ENCODE peak calls at places on chromosomes 6 and 20, in nine cellular contexts. X is hippocampal formation, M is HFFc6, Y is GM03348, C is kidney glomerular epithelial cell, H is RCC 7860, L is HEK293T, Z is NCI-H446, G is Ammon's horn. W is an unnamed sample.

GRCh38 chr20:24490598-24490997 is 21.2 kb downstream of the SYNDIG1 start:
- DNase-seq in X (no peak), M (no peak), Y (no peak), C (no peak), H (no peak), L (no peak), Z (no peak), G (no peak), W (no peak)

GRCh38 chr6:11756292-11756691 is 22.3 kb downstream of the ADTRP start:
- DNase-seq in X (no peak), M (no peak), Y (no peak), C (no peak), H (no peak), L (no peak), Z (no peak), G (no peak), W (no peak)

GRCh38 chr6:87697581-87698552 is 4.2 kb downstream of the AKIRIN2 start:
- DNase-seq in X (no peak), M (peak; percentile 78), Y (peak; percentile 61), C (no peak), H (no peak), L (no peak), Z (peak; percentile 72), G (peak; percentile 75), W (no peak)

GRCh38 chr6:116371384-116372209 is 850 bp downstream of the DSE start:
- DNase-seq in X (peak; percentile 49), M (peak; percentile 91), Y (peak; percentile 93), C (peak; percentile 72), H (peak; percentile 65), L (peak; percentile 80), Z (no peak), G (peak; percentile 51), W (peak; percentile 41)

GRCh38 chr6:40322336-40322735 is 264.8 kb downstream of the LRFN2 start:
- DNase-seq in X (no peak), M (no peak), Y (no peak), C (no peak), H (no peak), L (no peak), Z (no peak), G (no peak), W (no peak)

GRCh38 chr6:65776332-65776731 is 69.3 kb upstream of the EYS start:
- DNase-seq in X (no peak), M (no peak), Y (no peak), C (no peak), H (no peak), L (peak; percentile 8), Z (peak; percentile 4), G (no peak), W (peak; percentile 33)

GRCh38 chr6:146593978-146594377 is 4.8 kb upstream of the ADGB start:
- DNase-seq in X (peak; percentile 5), M (no peak), Y (no peak), C (no peak), H (no peak), L (no peak), Z (no peak), G (peak; percentile 51), W (no peak)

GRCh38 chr6:81562169-81562568 is 190.3 kb downstream of the TENT5A start:
- DNase-seq in X (no peak), M (peak; percentile 81), Y (peak; percentile 71), C (peak; percentile 45), H (peak; percentile 25), L (peak; percentile 8), Z (no peak), G (no peak), W (no peak)

GRCh38 chr6:129672883-129673631 is 36.9 kb downstream of the ARHGAP18 start:
- DNase-seq in X (no peak), M (peak; percentile 66), Y (peak; percentile 59), C (peak; percentile 78), H (peak; percentile 83), L (no peak), Z (no peak), G (no peak), W (no peak)

GRCh38 chr6:116287668-116288282 is 8.0 kb upstream of the TSPYL1 start:
- DNase-seq in X (no peak), M (peak; percentile 59), Y (peak; percentile 39), C (peak; percentile 54), H (peak; percentile 51), L (peak; percentile 42), Z (peak; percentile 48), G (peak; percentile 74), W (peak; percentile 12)

GRCh38 chr20:34560141-34560523 is 1.6 kb downstream of the MAP1LC3A start:
- DNase-seq in X (peak; percentile 59), M (no peak), Y (no peak), C (no peak), H (no peak), L (no peak), Z (no peak), G (peak; percentile 77), W (no peak)

GRCh38 chr6:1825926-1826325 is 216.2 kb downstream of the FOXC1 start:
- DNase-seq in X (no peak), M (peak; percentile 11), Y (no peak), C (no peak), H (no peak), L (no peak), Z (no peak), G (no peak), W (no peak)

GRCh38 chr20:61532736-61533135 is 280.7 kb downstream of the CDH4 start:
- DNase-seq in X (no peak), M (no peak), Y (no peak), C (no peak), H (no peak), L (no peak), Z (no peak), G (no peak), W (no peak)

GRCh38 chr6:88376759-88377387 is 210.7 kb upstream of the CNR1 start:
- DNase-seq in X (no peak), M (peak; percentile 59), Y (peak; percentile 76), C (peak; percentile 65), H (peak; percentile 62), L (no peak), Z (peak; percentile 70), G (peak; percentile 7), W (peak; percentile 42)

GRCh38 chr20:11064946-11065345 is 391.1 kb upstream of the JAG1 start:
- DNase-seq in X (no peak), M (no peak), Y (no peak), C (no peak), H (no peak), L (no peak), Z (no peak), G (no peak), W (no peak)

GRCh38 chr6:30160791-30161261 is at the start of gene TRIM10:
- DNase-seq in X (no peak), M (no peak), Y (no peak), C (no peak), H (no peak), L (no peak), Z (no peak), G (no peak), W (no peak)

GRCh38 chr6:73353636-73354388 is at the start of gene DPPA5:
- DNase-seq in X (no peak), M (no peak), Y (no peak), C (no peak), H (no peak), L (no peak), Z (no peak), G (no peak), W (no peak)

GRCh38 chr20:7908905-7909304 is 31.4 kb downstream of the HAO1 start:
- DNase-seq in X (no peak), M (no peak), Y (no peak), C (no peak), H (no peak), L (no peak), Z (no peak), G (no peak), W (no peak)

GRCh38 chr6:22925920-22926587 is 356.7 kb downstream of the HDGFL1 start:
- DNase-seq in X (no peak), M (no peak), Y (peak; percentile 10), C (no peak), H (no peak), L (no peak), Z (no peak), G (no peak), W (no peak)

GRCh38 chr6:166600932-166601331 is 14.5 kb upstream of the RAMACL start:
- DNase-seq in X (no peak), M (peak; percentile 25), Y (no peak), C (no peak), H (no peak), L (no peak), Z (no peak), G (no peak), W (no peak)

GRCh38 chr6:56246941-56247653 is at the start of gene COL21A1:
- DNase-seq in X (no peak), M (no peak), Y (peak; percentile 52), C (peak; percentile 9), H (no peak), L (peak; percentile 25), Z (no peak), G (peak; percentile 31), W (no peak)

W was measured in DMS 273 treated with DMSO at 0.1 percent for 48 hours.